ENCODE peak calls at places on chromosomes 12 and 14, in six cellular contexts. One of them, this sample, is unnamed.

GRCh38 chr12:79298511-79298910 is 392.3 kb downstream of the PAWR start:
- DNase-seq in neural crest cell: no peak
- DNase-seq in tibial artery: no peak
- DNase-seq in lower lobe of right lung: no peak
- DNase-seq in cardiac muscle cell: no peak
- DNase-seq in PC-9: no peak
- DNase-seq in this sample: no peak

GRCh38 chr12:65965358-65965757 is 141.1 kb downstream of the HMGA2 start:
- DNase-seq in tibial artery: no peak
- DNase-seq in PC-9: no peak
- DNase-seq in cardiac muscle cell: no peak
- DNase-seq in neural crest cell: no peak
- DNase-seq in lower lobe of right lung: no peak
- DNase-seq in this sample: no peak

GRCh38 chr12:66107451-66107915 is 23.1 kb downstream of the LLPH start:
- DNase-seq in PC-9: peak
- DNase-seq in cardiac muscle cell: peak
- DNase-seq in neural crest cell: peak
- DNase-seq in tibial artery: peak
- DNase-seq in lower lobe of right lung: no peak
- DNase-seq in this sample: peak

GRCh38 chr12:49964849-49965624 is 3.4 kb downstream of the AQP5 start:
- DNase-seq in PC-9: no peak
- DNase-seq in cardiac muscle cell: no peak
- DNase-seq in tibial artery: no peak
- DNase-seq in neural crest cell: no peak
- DNase-seq in lower lobe of right lung: no peak
- DNase-seq in this sample: no peak

GRCh38 chr12:94287245-94287628 is 138.9 kb downstream of the PLXNC1 start:
- DNase-seq in cardiac muscle cell: no peak
- DNase-seq in PC-9: no peak
- DNase-seq in neural crest cell: no peak
- DNase-seq in lower lobe of right lung: no peak
- DNase-seq in tibial artery: no peak
- DNase-seq in this sample: no peak

GRCh38 chr12:119229837-119230236 is 51.1 kb downstream of the HSPB8 start:
- DNase-seq in lower lobe of right lung: no peak
- DNase-seq in PC-9: peak
- DNase-seq in neural crest cell: peak
- DNase-seq in tibial artery: no peak
- DNase-seq in cardiac muscle cell: peak
- DNase-seq in this sample: peak

GRCh38 chr12:120141336-120141735 is 24.8 kb upstream of the RAB35 start:
- DNase-seq in PC-9: no peak
- DNase-seq in tibial artery: no peak
- DNase-seq in cardiac muscle cell: no peak
- DNase-seq in neural crest cell: no peak
- DNase-seq in lower lobe of right lung: no peak
- DNase-seq in this sample: no peak

GRCh38 chr14:93906341-93907329 is 20.5 kb upstream of the FAM181A start:
- DNase-seq in cardiac muscle cell: peak
- DNase-seq in tibial artery: no peak
- DNase-seq in neural crest cell: peak
- DNase-seq in lower lobe of right lung: peak
- DNase-seq in PC-9: peak
- DNase-seq in this sample: peak

GRCh38 chr12:22684526-22685118 is 59.7 kb downstream of the ETNK1 start:
- DNase-seq in tibial artery: no peak
- DNase-seq in PC-9: no peak
- DNase-seq in neural crest cell: no peak
- DNase-seq in cardiac muscle cell: peak
- DNase-seq in lower lobe of right lung: no peak
- DNase-seq in this sample: no peak

GRCh38 chr14:90491868-90492560 is 95.2 kb downstream of the CALM1 start:
- DNase-seq in PC-9: no peak
- DNase-seq in cardiac muscle cell: peak
- DNase-seq in neural crest cell: no peak
- DNase-seq in tibial artery: no peak
- DNase-seq in lower lobe of right lung: no peak
- DNase-seq in this sample: no peak

GRCh38 chr12:123908884-123909807 is 63.5 kb downstream of the CCDC92 start:
- DNase-seq in neural crest cell: no peak
- DNase-seq in cardiac muscle cell: no peak
- DNase-seq in tibial artery: no peak
- DNase-seq in PC-9: no peak
- DNase-seq in lower lobe of right lung: no peak
- DNase-seq in this sample: no peak

GRCh38 chr12:52258335-52258901 is 16.0 kb upstream of the KRT86 start:
- DNase-seq in cardiac muscle cell: peak
- DNase-seq in lower lobe of right lung: peak
- DNase-seq in PC-9: no peak
- DNase-seq in neural crest cell: peak
- DNase-seq in tibial artery: no peak
- DNase-seq in this sample: peak

GRCh38 chr14:95835331-95835730 is 41.3 kb upstream of the TUNAR start:
- DNase-seq in lower lobe of right lung: no peak
- DNase-seq in cardiac muscle cell: no peak
- DNase-seq in PC-9: no peak
- DNase-seq in tibial artery: no peak
- DNase-seq in neural crest cell: no peak
- DNase-seq in this sample: no peak

GRCh38 chr12:19642305-19642704 is 203.0 kb downstream of the AEBP2 start:
- DNase-seq in PC-9: no peak
- DNase-seq in lower lobe of right lung: no peak
- DNase-seq in tibial artery: no peak
- DNase-seq in neural crest cell: no peak
- DNase-seq in cardiac muscle cell: no peak
- DNase-seq in this sample: no peak

GRCh38 chr14:69135133-69135532 is 17.8 kb downstream of the DCAF5 start:
- DNase-seq in lower lobe of right lung: no peak
- DNase-seq in cardiac muscle cell: no peak
- DNase-seq in PC-9: no peak
- DNase-seq in tibial artery: no peak
- DNase-seq in neural crest cell: no peak
- DNase-seq in this sample: no peak

GRCh38 chr12:27711312-27711682 is 665 bp downstream of the MRPS35 start:
- DNase-seq in cardiac muscle cell: no peak
- DNase-seq in neural crest cell: no peak
- DNase-seq in tibial artery: no peak
- DNase-seq in lower lobe of right lung: no peak
- DNase-seq in PC-9: peak
- DNase-seq in this sample: no peak

DNA sequence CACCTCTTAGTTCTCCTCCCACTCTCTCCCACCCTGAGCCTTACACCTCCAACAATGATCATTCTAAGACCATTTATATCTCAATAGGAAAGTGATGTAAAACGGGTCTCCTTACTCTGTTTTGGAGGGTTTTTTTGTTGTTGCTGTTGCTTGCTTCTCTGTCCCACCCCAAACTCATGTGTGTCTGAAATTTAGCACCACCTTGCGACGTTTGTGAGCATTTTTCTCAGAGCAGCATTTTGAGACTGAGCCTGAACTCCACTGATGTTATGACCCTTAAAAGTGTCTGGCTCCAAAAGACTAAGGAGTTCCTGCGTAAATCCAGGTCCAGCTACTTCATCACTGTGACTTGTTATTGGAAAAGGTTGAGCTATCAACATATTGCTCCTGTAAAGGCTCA is 155.0 kb downstream of the DAD1 start:
- DNase-seq in neural crest cell: no peak
- DNase-seq in lower lobe of right lung: no peak
- DNase-seq in cardiac muscle cell: no peak
- DNase-seq in tibial artery: no peak
- DNase-seq in PC-9: no peak
- DNase-seq in this sample: no peak
- TF ChIP-seq CTCF in neural crest cell: peak
- TF ChIP-seq CTCF in lower lobe of right lung: no peak
- TF ChIP-seq CTCF in cardiac muscle cell: no peak
- TF ChIP-seq CTCF in tibial artery: no peak
- TF ChIP-seq CTCF in PC-9: no peak
- TF ChIP-seq CTCF in this sample: no peak

GRCh38 chr14:102991376-102991775 is 66.0 kb downstream of the CDC42BPB start:
- DNase-seq in PC-9: no peak
- DNase-seq in lower lobe of right lung: no peak
- DNase-seq in tibial artery: no peak
- DNase-seq in cardiac muscle cell: no peak
- DNase-seq in neural crest cell: no peak
- DNase-seq in this sample: no peak

GRCh38 chr14:102998393-102998792 is 59.0 kb downstream of the CDC42BPB start:
- DNase-seq in tibial artery: no peak
- DNase-seq in cardiac muscle cell: no peak
- DNase-seq in PC-9: no peak
- DNase-seq in neural crest cell: no peak
- DNase-seq in lower lobe of right lung: no peak
- DNase-seq in this sample: no peak

GRCh38 chr14:102993523-102993922 is 63.8 kb downstream of the CDC42BPB start:
- DNase-seq in cardiac muscle cell: peak
- DNase-seq in neural crest cell: no peak
- DNase-seq in lower lobe of right lung: no peak
- DNase-seq in PC-9: peak
- DNase-seq in tibial artery: no peak
- DNase-seq in this sample: no peak

GRCh38 chr14:102996941-102997340 is 60.4 kb downstream of the CDC42BPB start:
- DNase-seq in lower lobe of right lung: no peak
- DNase-seq in cardiac muscle cell: no peak
- DNase-seq in neural crest cell: no peak
- DNase-seq in tibial artery: no peak
- DNase-seq in PC-9: no peak
- DNase-seq in this sample: no peak

DNA sequence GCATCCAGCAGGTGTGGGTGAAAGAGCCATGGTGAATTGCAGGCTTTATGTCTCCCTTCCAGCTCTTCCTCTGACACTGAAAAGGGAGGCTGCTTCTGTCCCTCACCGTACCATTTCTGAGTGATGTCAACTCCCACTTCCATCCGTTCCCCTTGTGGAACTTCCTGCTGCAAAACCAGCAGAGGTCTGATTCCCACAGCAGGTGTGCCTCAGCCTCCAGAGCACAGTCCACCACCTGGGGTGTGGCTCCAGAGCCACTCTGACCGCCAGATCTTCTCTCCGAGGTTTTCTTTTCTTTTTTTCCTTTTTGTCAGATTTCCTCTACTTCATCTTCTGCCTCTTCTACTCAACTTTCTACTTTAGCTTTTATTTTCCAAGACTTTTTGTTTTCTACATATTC is 62.7 kb downstream of the CDC42BPB start:
- DNase-seq in PC-9: no peak
- DNase-seq in neural crest cell: no peak
- DNase-seq in tibial artery: no peak
- DNase-seq in cardiac muscle cell: no peak
- DNase-seq in lower lobe of right lung: no peak
- DNase-seq in this sample: no peak
- TF ChIP-seq CTCF in PC-9: no peak
- TF ChIP-seq CTCF in neural crest cell: no peak
- TF ChIP-seq CTCF in tibial artery: no peak
- TF ChIP-seq CTCF in cardiac muscle cell: no peak
- TF ChIP-seq CTCF in lower lobe of right lung: no peak
- TF ChIP-seq CTCF in this sample: no peak

GRCh38 chr14:22221508-22221907 is 367.5 kb downstream of the DAD1 start:
- DNase-seq in PC-9: no peak
- DNase-seq in tibial artery: no peak
- DNase-seq in lower lobe of right lung: no peak
- DNase-seq in neural crest cell: no peak
- DNase-seq in cardiac muscle cell: peak
- DNase-seq in this sample: no peak
- TF ChIP-seq CTCF in PC-9: peak
- TF ChIP-seq CTCF in tibial artery: no peak
- TF ChIP-seq CTCF in lower lobe of right lung: peak
- TF ChIP-seq CTCF in neural crest cell: peak
- TF ChIP-seq CTCF in cardiac muscle cell: peak
- TF ChIP-seq CTCF in this sample: no peak

DNA sequence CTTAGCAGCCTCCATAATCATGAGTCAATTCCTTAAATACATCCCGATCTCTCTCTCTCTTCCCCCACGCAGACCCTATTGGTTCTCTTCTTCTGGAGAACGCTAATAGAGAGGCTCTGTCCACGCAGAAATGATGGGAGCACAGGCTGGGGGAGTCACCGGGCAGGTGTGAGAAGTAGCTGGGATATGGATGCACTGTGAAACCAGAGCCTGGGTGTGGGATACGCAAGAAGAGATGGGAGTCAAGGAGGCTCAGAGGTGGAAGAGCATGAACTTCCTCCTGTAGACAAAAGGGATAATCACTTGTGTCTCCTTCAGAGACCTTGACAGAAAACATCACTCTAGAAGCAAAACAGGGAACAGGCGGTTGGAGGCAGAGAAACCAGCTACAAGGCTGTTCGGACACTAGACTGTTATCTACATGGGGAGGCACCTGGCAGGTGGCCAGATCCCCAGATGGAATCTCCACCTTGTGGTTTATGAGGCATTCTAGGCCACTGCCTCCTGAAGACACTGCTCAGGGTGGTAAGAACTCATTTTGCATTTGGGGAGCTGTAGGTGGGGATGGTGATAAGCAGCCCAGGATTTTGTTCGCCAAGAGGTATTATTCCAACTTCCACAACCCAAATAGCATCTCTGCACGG is 7.2 kb upstream of the SELPLG start:
- DNase-seq in lower lobe of right lung: peak
- DNase-seq in tibial artery: peak
- DNase-seq in cardiac muscle cell: peak
- DNase-seq in PC-9: no peak
- DNase-seq in neural crest cell: no peak
- DNase-seq in this sample: no peak
- TF ChIP-seq CTCF in lower lobe of right lung: no peak
- TF ChIP-seq CTCF in tibial artery: no peak
- TF ChIP-seq CTCF in cardiac muscle cell: no peak
- TF ChIP-seq CTCF in PC-9: no peak
- TF ChIP-seq CTCF in neural crest cell: no peak
- TF ChIP-seq CTCF in this sample: no peak

DNA sequence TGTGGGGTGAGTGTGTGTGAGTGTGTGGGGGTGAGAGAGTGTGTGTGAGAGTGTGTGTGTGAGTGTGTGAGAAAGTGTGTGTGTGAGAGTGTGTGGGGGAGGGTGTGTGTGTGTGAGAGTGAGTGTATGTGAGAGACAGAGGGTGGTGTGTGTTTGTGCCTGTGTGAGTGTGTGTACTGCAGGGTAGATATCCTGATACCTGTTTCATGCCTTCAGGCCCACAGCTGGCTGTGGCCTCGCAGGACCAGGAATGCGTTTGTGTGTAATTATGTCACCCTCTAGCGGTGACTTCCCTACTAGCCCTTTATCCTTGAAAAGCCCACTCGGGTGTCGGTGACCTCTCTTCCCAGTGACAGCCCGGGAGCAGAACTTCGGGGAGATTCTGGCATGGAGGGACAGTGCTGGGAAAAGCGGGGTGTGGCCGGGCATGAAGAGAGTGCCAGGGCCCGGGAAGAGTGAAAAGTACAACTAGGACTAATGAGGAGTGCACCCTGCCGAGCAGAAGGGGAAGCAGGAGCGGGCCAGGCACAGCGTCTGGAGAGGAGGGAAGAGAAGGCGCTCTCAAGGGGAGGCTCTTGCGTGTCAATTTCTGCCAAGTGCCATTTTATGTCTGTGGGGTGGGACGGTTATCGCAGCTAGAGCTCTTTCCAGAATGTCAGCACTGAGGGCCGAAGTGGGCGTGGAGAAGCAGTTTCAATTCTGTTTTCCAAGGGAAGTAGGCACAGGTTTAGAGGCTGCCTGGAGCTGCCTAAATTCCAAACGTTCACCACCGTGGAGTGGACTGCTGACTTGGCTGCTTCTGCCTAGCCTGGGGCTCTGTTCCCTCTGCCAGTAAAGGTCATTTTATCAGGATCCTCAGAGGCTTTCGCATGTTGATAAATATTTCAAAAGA is 11.0 kb upstream of the FBXL14 start:
- DNase-seq in PC-9: peak
- DNase-seq in neural crest cell: peak
- DNase-seq in lower lobe of right lung: peak
- DNase-seq in cardiac muscle cell: peak
- DNase-seq in tibial artery: peak
- DNase-seq in this sample: peak
- TF ChIP-seq CTCF in PC-9: peak
- TF ChIP-seq CTCF in neural crest cell: peak
- TF ChIP-seq CTCF in lower lobe of right lung: peak
- TF ChIP-seq CTCF in cardiac muscle cell: peak
- TF ChIP-seq CTCF in tibial artery: peak
- TF ChIP-seq CTCF in this sample: peak

This sample was measured in endothelial cell.